ENCODE peak calls at places on chromosome 22, in four cellular contexts. D is Peyer's patch; T is CD4-positive, CD25-positive, alpha-beta regulatory T cell; W is adrenal gland. B is an unnamed sample.

GRCh38 chr22:20642668-20643179 is 131.2 kb upstream of the SERPIND1 start:
- DNase-seq in D (no peak), T (no peak), W (no peak), B (no peak)

GRCh38 chr22:39136317-39136716 is 16.2 kb downstream of the CBX7 start:
- DNase-seq in D (no peak), T (no peak), W (no peak), B (no peak)

GRCh38 chr22:49949914-49950292 is 10.7 kb upstream of the PIM3 start:
- DNase-seq in D (no peak), T (no peak), W (no peak), B (no peak)

GRCh38 chr22:20106205-20106848 is 9.6 kb upstream of the RANBP1 start:
- DNase-seq in D (peak), T (no peak), W (no peak), B (no peak)

GRCh38 chr22:46887978-46888377 is 125.5 kb downstream of the TBC1D22A start:
- DNase-seq in D (no peak), T (no peak), W (no peak), B (no peak)

GRCh38 chr22:38350444-38351359 is 33.5 kb upstream of the CSNK1E start:
- DNase-seq in D (no peak), T (no peak), W (no peak), B (no peak)

GRCh38 chr22:47659467-47660302 is 897.2 kb downstream of the TBC1D22A start:
- DNase-seq in D (no peak), T (no peak), W (no peak), B (no peak)

GRCh38 chr22:39139933-39140332 is 12.5 kb downstream of the CBX7 start:
- DNase-seq in D (no peak), T (no peak), W (no peak), B (no peak)

GRCh38 chr22:41598891-41599635 is 9.4 kb upstream of the PMM1 start:
- DNase-seq in D (no peak), T (no peak), W (no peak), B (no peak)

GRCh38 chr22:48197189-48197690 is 1434.8 kb downstream of the TBC1D22A start:
- DNase-seq in D (no peak), T (no peak), W (no peak), B (no peak)

GRCh38 chr22:37672920-37673453 is 2.4 kb upstream of the LGALS1 start:
- DNase-seq in D (no peak), T (no peak), W (no peak), B (no peak)

GRCh38 chr22:37184816-37185541 is 3.1 kb downstream of the C1QTNF6 start:
- DNase-seq in D (peak), T (no peak), W (no peak), B (no peak)

GRCh38 chr22:31853736-31854500 is 90.4 kb upstream of the YWHAH start:
- DNase-seq in D (no peak), T (no peak), W (no peak), B (no peak)

GRCh38 chr22:41862160-41862529 is 29.2 kb downstream of the SREBF2 start:
- DNase-seq in D (no peak), T (peak), W (peak), B (no peak)

GRCh38 chr22:21791635-21792625 is 56.3 kb upstream of the YPEL1 start:
- DNase-seq in D (no peak), T (no peak), W (no peak), B (no peak)

GRCh38 chr22:46586123-46586519 is 34.1 kb upstream of the GRAMD4 start:
- DNase-seq in D (peak), T (no peak), W (no peak), B (no peak)

GRCh38 chr22:42289671-42290269 is 19.3 kb upstream of the TCF20 start:
- DNase-seq in D (no peak), T (no peak), W (no peak), B (no peak)

GRCh38 chr22:25451480-25452114 is 112.9 kb upstream of the GRK3 start:
- DNase-seq in D (no peak), T (no peak), W (no peak), B (no peak)
- H3K4me3 ChIP-seq in D (no peak), T (peak), W (no peak), B (no peak)

DNA sequence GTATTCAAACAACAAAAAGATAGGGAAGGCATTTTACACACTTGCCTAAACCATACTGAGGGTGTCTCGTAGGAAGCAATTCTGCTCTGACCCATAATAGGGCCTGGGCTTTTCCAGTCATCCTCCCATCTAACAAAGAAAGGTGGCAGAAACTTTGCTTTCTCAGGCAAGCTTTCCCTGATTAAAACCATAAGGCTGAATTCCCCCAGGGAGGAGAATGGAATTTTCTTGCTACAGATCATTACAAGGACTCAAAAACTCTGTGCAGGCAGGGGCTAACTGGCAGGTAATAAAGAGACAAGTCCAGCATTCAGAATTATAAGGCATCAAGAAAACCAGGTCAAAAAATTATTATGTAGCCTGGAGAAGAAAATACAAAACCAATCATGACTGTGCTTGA is 90.4 kb downstream of the RBFOX2 start:
- DNase-seq in D (no peak), T (no peak), W (no peak), B (no peak)
- H3K4me3 ChIP-seq in D (no peak), T (no peak), W (no peak), B (no peak)

DNA sequence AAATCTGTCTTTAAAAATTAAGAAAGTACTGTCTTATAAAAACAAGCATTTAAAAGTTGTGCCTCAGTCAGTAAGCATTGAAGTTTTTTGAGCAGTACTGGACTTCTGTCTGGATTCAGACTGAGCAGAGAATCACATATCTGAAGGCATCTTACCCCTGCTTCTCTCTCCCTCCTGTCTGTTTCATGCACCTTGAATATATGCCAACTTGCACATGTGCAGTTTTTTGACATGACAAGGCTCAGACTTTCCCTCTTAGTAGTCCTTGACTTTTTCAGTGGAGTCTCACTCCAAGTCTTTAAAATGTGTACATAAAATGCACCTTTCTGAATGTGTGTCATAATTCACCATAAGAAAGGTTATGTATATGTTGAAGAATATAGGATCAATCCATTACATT is 19.8 kb downstream of the SPECC1L start:
- DNase-seq in D (no peak), T (no peak), W (no peak), B (no peak)
- H3K4me3 ChIP-seq in D (no peak), T (no peak), W (no peak), B (no peak)

GRCh38 chr22:45212306-45212709 is 28.4 kb downstream of the KIAA0930 start:
- DNase-seq in D (peak), T (no peak), W (peak), B (peak)
- H3K4me3 ChIP-seq in D (peak), T (no peak), W (peak), B (peak)

DNA sequence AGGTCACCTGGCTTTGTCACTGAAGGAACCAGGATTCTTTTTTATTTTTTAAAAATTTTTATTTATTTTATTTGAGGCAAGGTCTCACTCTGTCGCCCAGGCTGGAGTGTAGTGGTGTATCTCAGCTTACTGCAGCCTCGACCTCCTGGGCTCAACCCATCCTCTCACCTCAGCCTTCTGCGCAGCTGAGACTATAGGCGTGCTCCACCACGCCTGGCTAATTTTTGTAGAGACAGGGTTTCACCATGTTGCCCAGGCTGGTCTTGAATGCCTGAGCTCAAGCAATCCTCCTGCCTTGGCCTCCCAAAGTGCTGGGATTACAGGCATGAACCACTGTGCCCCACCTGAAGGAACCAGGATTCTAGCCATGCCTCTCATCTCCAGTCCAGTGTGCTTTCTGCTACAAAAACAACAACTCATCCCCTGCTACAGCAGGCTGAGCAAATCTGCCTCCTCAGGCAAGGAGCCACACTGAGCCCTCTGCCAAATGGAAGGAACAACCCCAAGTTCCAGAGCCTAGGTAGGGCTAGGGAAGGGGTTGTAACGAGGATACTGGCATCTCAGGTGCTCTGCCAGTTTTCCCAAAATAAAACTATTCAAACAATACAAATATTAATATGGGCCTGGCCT is 2.6 kb upstream of the PEX26 start:
- DNase-seq in D (no peak), T (no peak), W (no peak), B (no peak)
- H3K4me3 ChIP-seq in D (no peak), T (no peak), W (no peak), B (no peak)

GRCh38 chr22:44170470-44170869 is 10.3 kb upstream of the PARVG start:
- DNase-seq in D (peak), T (no peak), W (no peak), B (no peak)

GRCh38 chr22:44172370-44173108 is 8.2 kb upstream of the PARVG start:
- DNase-seq in D (peak), T (no peak), W (peak), B (no peak)

GRCh38 chr22:44175676-44176075 is 5.0 kb upstream of the PARVG start:
- DNase-seq in D (no peak), T (no peak), W (no peak), B (no peak)

GRCh38 chr22:44171486-44172076 is 9.1 kb upstream of the PARVG start:
- DNase-seq in D (peak), T (no peak), W (peak), B (no peak)

DNA sequence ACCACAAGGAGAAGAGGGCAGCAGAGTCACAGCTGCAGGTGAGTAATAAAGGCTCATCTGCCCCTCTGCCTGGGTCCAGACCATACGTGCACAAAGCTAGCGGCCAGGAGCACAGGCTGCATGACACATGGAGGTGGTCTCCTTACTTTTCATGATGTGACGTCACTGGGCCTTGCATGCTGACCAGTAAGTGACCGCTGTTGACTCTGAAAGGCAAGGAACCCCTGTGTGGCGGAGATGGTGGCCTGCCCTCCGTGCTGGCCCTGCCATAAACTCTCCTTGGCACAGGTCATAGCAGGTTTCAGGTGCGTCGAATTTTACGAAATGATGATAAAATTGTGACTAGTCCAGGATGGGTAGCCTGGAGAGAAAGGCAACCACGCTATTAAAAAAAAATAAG is 7.6 kb upstream of the PARVG start:
- DNase-seq in D (no peak), T (no peak), W (no peak), B (no peak)
- H3K4me3 ChIP-seq in D (no peak), T (no peak), W (no peak), B (no peak)

DNA sequence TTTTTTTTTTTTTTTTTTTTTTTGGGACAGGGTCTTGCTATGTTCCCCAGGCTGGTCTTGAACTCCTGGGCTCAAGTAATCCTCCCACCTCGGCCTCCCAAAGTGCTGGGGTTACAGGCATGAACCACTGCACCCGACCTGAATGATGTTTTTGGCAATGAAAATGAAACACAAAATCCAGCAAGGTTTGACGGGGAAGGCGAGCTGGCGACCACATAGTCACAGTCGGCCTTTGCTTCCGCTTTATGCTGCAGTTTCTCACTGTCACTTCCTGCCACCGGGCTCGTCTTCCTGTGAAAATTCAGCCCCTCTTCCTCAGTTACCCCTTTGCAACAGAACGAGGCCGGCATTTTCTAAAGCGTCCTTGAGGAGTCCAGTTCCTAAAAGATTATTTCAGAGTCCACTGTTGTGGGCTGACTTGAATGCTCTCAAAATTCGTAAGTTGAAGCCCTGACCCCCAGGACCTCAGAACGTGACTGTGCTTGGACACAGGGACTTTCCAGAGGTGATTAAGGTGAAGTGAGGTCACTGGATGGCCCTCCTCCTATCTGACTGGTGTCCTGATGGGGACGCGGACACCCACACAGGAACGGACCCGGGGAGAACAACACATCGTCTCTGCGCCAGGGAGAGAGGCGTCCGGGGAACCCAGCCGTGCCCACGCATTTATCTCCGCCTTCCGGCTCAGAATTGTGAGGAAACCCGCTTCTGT is 2.9 kb upstream of the BID start:
- DNase-seq in D (no peak), T (peak), W (peak), B (no peak)
- H3K4me3 ChIP-seq in D (peak), T (peak), W (no peak), B (no peak)

B was measured in skeletal muscle cell.